ENCODE peak calls at places on chromosome 5, in five cellular contexts. X is esophagus squamous epithelium, A is IMR-90, H is breast epithelium, V is adrenal gland. B is an unnamed sample.

GRCh38 chr5:151448038-151448985 is 909 bp downstream of the SLC36A1 start:
- DNase-seq in H (no peak), X (no peak), V (peak), A (no peak), B (peak)

GRCh38 chr5:151483176-151483575 is 35.8 kb downstream of the SLC36A1 start:
- DNase-seq in V (no peak), H (no peak), A (peak), X (no peak), B (no peak)

GRCh38 chr5:72046106-72046505 is 61.2 kb upstream of the MAP1B start:
- DNase-seq in V (no peak), A (no peak), X (no peak), H (no peak), B (no peak)

GRCh38 chr5:128227984-128228383 is 144.4 kb downstream of the SLC12A2 start:
- DNase-seq in A (peak), H (no peak), V (no peak), X (no peak), B (no peak)

GRCh38 chr5:125049721-125050357 is 303.4 kb upstream of the ZNF608 start:
- DNase-seq in V (no peak), A (no peak), X (no peak), H (no peak), B (no peak)

GRCh38 chr5:134594336-134594735 is 38.3 kb downstream of the SAR1B start:
- DNase-seq in X (no peak), V (peak), A (no peak), H (no peak), B (no peak)

GRCh38 chr5:100406640-100407039 is 128.5 kb upstream of the FAM174A start:
- DNase-seq in V (no peak), X (no peak), H (no peak), A (peak), B (no peak)

GRCh38 chr5:72498284-72498683 is 8.9 kb downstream of the ZNF366 start:
- DNase-seq in A (peak), X (no peak), H (no peak), V (no peak), B (no peak)

GRCh38 chr5:5666389-5666788 is 243.9 kb downstream of the ICE1 start:
- DNase-seq in A (no peak), V (no peak), H (no peak), X (no peak), B (no peak)

GRCh38 chr5:109409061-109409843 is 522 bp downstream of the PJA2 start:
- DNase-seq in V (peak), X (peak), H (peak), A (peak), B (peak)

GRCh38 chr5:170266570-170267379 is 30.8 kb downstream of the LCP2 start:
- DNase-seq in H (no peak), A (no peak), X (no peak), V (no peak), B (no peak)

GRCh38 chr5:58711965-58712364 is 129.1 kb downstream of the RAB3C start:
- DNase-seq in V (no peak), H (no peak), A (no peak), X (no peak), B (no peak)

GRCh38 chr5:107284822-107285510 is 385.8 kb downstream of the EFNA5 start:
- DNase-seq in H (no peak), A (peak), V (no peak), X (no peak), B (peak)

GRCh38 chr5:171420429-171421231 is 1.2 kb downstream of the FGF18 start:
- DNase-seq in A (peak), X (no peak), V (peak), H (peak), B (peak)

GRCh38 chr5:95969646-95970358 is 8.2 kb upstream of the ELL2 start:
- DNase-seq in V (no peak), H (no peak), A (peak), X (no peak), B (no peak)

GRCh38 chr5:1445895-1446601 is 808 bp upstream of the SLC6A3 start:
- DNase-seq in H (no peak), V (no peak), X (no peak), A (no peak), B (no peak)

GRCh38 chr5:38258319-38259061 is at the start of gene EGFLAM:
- DNase-seq in A (no peak), V (peak), H (no peak), X (no peak), B (peak)

GRCh38 chr5:169048568-169049125 is 252.3 kb downstream of the SLIT3 start:
- DNase-seq in A (no peak), H (no peak), V (no peak), X (no peak), B (no peak)

GRCh38 chr5:36199620-36200019 is 42.1 kb downstream of the NADK2 start:
- DNase-seq in X (no peak), V (no peak), H (no peak), A (peak), B (no peak)

GRCh38 chr5:123422433-123423277 is 548 bp downstream of the CEP120 start:
- DNase-seq in X (no peak), H (no peak), A (peak), V (peak), B (peak)

GRCh38 chr5:77637170-77638074 is 1.1 kb downstream of the OTP start:
- DNase-seq in H (no peak), V (no peak), A (no peak), X (no peak), B (no peak)

GRCh38 chr5:17257705-17258273 is 40.4 kb downstream of the BASP1 start:
- DNase-seq in V (no peak), X (no peak), A (peak), H (no peak), B (no peak)

GRCh38 chr5:60295423-60295822 is 401.9 kb upstream of the PDE4D start:
- DNase-seq in X (no peak), A (peak), H (no peak), V (no peak), B (peak)

GRCh38 chr5:63820557-63820956 is 141.7 kb downstream of the HTR1A start:
- DNase-seq in A (no peak), X (no peak), H (no peak), V (no peak), B (peak)

GRCh38 chr5:6708814-6709213 is 4.4 kb upstream of the TENT4A start:
- DNase-seq in V (peak), H (no peak), A (no peak), X (no peak), B (no peak)

GRCh38 chr5:59358497-59358896 is 535.0 kb downstream of the PDE4D start:
- DNase-seq in H (no peak), A (peak), X (no peak), V (no peak), B (no peak)

GRCh38 chr5:94562327-94562971 is 56.0 kb downstream of the KIAA0825 start:
- DNase-seq in H (no peak), X (no peak), V (no peak), A (no peak), B (no peak)

GRCh38 chr5:74132485-74132884 is 506.5 kb downstream of the ARHGEF28 start:
- DNase-seq in X (no peak), H (no peak), A (no peak), V (no peak), B (no peak)

GRCh38 chr5:75450069-75450468 is 61.4 kb downstream of the CERT1 start:
- DNase-seq in H (no peak), X (no peak), V (no peak), A (no peak), B (no peak)

GRCh38 chr5:179768326-179769085 is 25.3 kb upstream of the LTC4S start:
- DNase-seq in X (no peak), A (no peak), H (no peak), V (no peak), B (no peak)

GRCh38 chr5:178690208-178690607 is 40.3 kb downstream of the ZNF354A start:
- DNase-seq in H (no peak), A (no peak), X (no peak), V (no peak), B (no peak)

GRCh38 chr5:39302507-39302906 is 61.8 kb downstream of the C9 start:
- DNase-seq in V (no peak), A (no peak), H (no peak), X (no peak), B (no peak)

GRCh38 chr5:36573441-36573840 is 33.0 kb upstream of the SLC1A3 start:
- DNase-seq in A (peak), H (no peak), V (no peak), X (no peak), B (no peak)

GRCh38 chr5:41408676-41409443 is 101.5 kb downstream of the PLCXD3 start:
- DNase-seq in X (no peak), H (no peak), A (peak), V (no peak), B (no peak)

GRCh38 chr5:110209401-110209800 is 517.1 kb downstream of the TMEM232 start:
- DNase-seq in V (no peak), H (no peak), X (no peak), A (no peak), B (no peak)

GRCh38 chr5:149268928-149269557 is 2.6 kb upstream of the AFAP1L1 start:
- DNase-seq in A (peak), H (no peak), V (no peak), X (no peak), B (no peak)

GRCh38 chr5:154865466-154866184 is 7.2 kb downstream of the CNOT8 start:
- DNase-seq in H (no peak), A (no peak), X (no peak), V (no peak), B (no peak)

GRCh38 chr5:9241459-9241858 is 304.4 kb downstream of the SEMA5A start:
- DNase-seq in X (no peak), H (no peak), V (no peak), A (no peak), B (no peak)

DNA sequence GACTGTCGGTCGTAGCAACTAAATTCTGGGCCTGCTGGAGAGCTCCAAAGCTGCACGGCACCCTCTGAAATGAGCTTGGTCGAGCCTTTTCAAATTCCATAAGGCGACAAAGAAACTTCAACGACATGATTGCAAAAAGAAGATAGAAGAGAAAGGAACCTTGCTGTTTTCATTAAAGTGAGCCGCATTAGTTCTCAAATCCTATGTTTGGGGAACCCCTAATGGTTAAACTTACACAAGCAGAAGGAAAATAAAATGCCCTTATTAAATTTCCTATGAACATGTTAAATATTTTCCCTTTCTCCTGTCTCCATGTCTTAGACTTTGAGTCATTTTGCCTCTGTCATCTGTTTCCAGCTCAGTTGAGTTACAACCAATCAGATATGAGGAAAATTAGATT is 735.7 kb upstream of the WWC1 start:
- DNase-seq in V (no peak), X (no peak), A (no peak), H (no peak), B (no peak)
- TF ChIP-seq CTCF in V (no peak), X (no peak), A (no peak), H (no peak), B (no peak)

DNA sequence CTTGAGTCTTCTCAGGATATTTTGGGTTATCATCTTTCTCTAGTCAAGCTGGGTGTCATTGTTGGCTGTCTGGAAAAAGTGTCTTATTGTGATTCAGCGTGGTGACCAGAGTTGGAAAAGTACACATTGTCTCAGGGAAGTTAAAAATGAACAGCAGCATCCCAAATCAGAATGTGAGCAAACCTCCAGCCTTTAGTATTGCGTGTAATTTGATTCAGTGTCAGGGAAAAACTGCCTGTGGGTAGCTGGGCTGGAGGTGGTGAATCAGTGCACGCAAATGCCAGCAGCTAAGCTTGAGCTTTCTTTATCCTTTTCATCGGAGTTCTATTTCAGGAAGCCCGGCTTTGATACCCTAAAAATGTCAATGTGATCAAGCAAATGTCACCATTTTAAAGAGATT is 25.9 kb upstream of the C5orf47 start:
- DNase-seq in A (peak), H (peak), X (no peak), V (peak), B (no peak)
- H3K27ac ChIP-seq in A (no peak), H (peak), X (no peak), V (peak), B (peak)

DNA sequence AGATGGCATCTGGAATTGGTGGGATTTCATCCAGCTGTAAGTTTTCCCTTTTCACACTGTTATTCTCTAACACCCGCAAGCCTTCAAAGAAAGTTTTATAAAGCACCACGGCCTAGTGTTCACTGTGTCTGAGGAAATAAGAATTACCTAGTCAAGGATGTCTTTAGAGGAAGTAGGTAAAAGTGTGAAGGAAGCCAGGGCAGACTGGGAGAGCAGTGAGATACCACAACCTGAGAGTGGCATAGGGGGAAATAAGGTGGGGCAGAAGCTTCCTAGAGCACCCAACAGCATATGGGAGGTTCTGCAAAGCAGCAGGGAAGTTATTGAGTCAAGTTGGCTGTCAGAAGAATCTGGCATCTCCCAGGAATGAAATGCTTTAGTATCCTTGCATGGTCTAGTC is 241.2 kb downstream of the CETN3 start:
- DNase-seq in A (no peak), H (no peak), X (no peak), V (no peak), B (no peak)
- TF ChIP-seq POLR2A in A (no peak), H (no peak), X (no peak), V (no peak), B (no peak)

DNA sequence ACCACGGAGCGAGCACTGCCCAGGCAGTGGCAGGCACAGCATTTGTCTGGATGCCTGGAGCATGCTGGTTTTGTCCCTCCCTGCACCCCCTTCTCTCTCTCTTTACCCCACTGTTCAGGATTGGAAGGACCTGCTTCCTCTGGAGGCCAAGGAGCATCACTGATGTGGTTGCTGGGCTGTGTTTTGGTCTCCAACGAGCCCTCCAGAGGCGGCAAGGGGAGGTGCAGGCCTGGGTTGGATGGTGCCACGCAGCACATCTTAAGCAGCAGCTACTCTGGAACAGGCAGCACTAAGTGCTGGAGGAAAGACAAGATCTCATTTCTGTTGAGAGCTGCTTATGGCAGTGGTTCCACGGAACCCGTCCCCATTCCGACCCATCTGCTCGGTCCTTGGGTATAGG is 139.6 kb downstream of the CMYA5 start:
- DNase-seq in X (no peak), A (no peak), V (no peak), H (no peak), B (no peak)
- TF ChIP-seq CTCF in X (peak), A (peak), V (no peak), H (no peak), B (no peak)

DNA sequence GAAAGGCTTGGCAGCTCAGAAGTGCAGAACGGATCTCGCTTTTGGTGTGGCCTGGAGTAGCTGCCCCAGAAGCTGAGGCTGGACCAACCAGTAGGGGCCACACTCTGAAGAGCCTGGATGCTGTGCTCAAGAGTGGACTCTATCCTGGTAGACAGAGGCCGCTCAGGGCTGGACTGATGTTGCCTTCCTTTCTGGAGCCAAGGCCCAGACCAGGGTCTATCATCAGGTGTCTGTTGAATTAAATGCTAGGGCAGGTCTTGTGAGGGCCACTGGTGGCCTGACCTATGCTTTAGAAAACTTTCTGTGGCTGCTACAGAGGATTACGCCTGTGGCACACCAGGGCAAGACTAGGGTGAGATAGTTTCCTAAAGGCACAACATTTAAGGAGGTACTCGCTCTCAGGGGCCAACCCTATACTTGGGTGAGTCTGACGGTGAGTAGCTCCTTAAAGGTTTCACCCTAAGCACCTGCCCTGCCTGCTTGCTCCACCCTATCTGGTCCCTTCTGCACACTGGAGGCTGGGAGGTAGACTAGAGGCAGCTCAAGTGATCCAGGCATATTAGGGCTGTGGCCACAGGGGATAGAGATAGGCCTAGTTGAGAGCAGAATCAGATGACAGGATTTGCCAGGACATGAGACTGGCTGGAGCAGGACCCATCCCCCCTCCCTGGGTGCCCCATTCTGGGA is 9.8 kb upstream of the IRF1 start:
- DNase-seq in X (no peak), A (no peak), H (peak), V (no peak), B (no peak)
- H3K27ac ChIP-seq in X (peak), A (no peak), H (peak), V (peak), B (peak)

GRCh38 chr5:43560128-43560527 is 3.3 kb upstream of the PAIP1 start:
- DNase-seq in H (no peak), A (peak), X (no peak), V (no peak), B (no peak)

GRCh38 chr5:43554497-43554896 is 2.4 kb downstream of the PAIP1 start:
- DNase-seq in X (no peak), A (no peak), V (no peak), H (no peak), B (no peak)

GRCh38 chr5:43553381-43553780 is 3.5 kb downstream of the PAIP1 start:
- DNase-seq in V (no peak), X (no peak), H (no peak), A (peak), B (no peak)

GRCh38 chr5:43555895-43556606 is 826 bp downstream of the PAIP1 start:
- DNase-seq in A (peak), X (no peak), V (peak), H (peak), B (peak)

GRCh38 chr5:43556857-43557593 is at the start of gene PAIP1:
- DNase-seq in X (peak), V (peak), H (peak), A (peak), B (peak)
- TF ChIP-seq POLR2A in X (peak), V (peak), H (no peak), A (peak), B (peak)